ENCODE peak calls at places on chromosome 19, in nine cellular contexts. G is HFFc6, U is heart left ventricle, B is mucosa of descending colon, Z is endothelial cell, O is AG10803, C is astrocyte of the cerebellum, J is hepatocyte, F is body of pancreas. T is an unnamed sample.

GRCh38 chr19:56146904-56147303 is 5.8 kb downstream of the ZNF444 start:
- DNase-seq in G (no peak), U (no peak), B (no peak), Z (no peak), O (no peak), C (no peak), J (no peak), F (peak; percentile 64), T (peak; percentile 43)

GRCh38 chr19:47280183-47280797 is 5.6 kb downstream of the INAFM1 start:
- DNase-seq in G (no peak), U (no peak), B (peak; percentile 68), Z (peak; percentile 61), O (peak; percentile 12), C (no peak), J (peak; percentile 34), F (no peak), T (peak; percentile 40)

GRCh38 chr19:36136975-36137686 is 2.7 kb upstream of the CAPNS1 start:
- DNase-seq in G (peak; percentile 58), U (peak; percentile 64), B (peak; percentile 73), Z (no peak), O (peak; percentile 80), C (no peak), J (no peak), F (peak; percentile 89), T (no peak)

GRCh38 chr19:12750851-12751250 is 740 bp upstream of the BEST2 start:
- DNase-seq in G (no peak), U (no peak), B (no peak), Z (no peak), O (no peak), C (no peak), J (no peak), F (no peak), T (no peak)

GRCh38 chr19:42461700-42462324 is 19.1 kb upstream of the CXCL17 start:
- DNase-seq in G (no peak), U (no peak), B (no peak), Z (no peak), O (no peak), C (no peak), J (no peak), F (no peak), T (peak; percentile 74)

GRCh38 chr19:55319786-55320185 is 5.4 kb downstream of the TMEM150B start:
- DNase-seq in G (no peak), U (no peak), B (peak; percentile 38), Z (peak; percentile 74), O (peak; percentile 27), C (no peak), J (peak; percentile 72), F (peak; percentile 27), T (peak; percentile 85)

GRCh38 chr19:1468274-1469199 is 10.5 kb downstream of the C19orf25 start:
- DNase-seq in G (no peak), U (no peak), B (peak; percentile 54), Z (no peak), O (peak; percentile 53), C (no peak), J (peak; percentile 59), F (no peak), T (no peak)

GRCh38 chr19:888615-889385 is 4.2 kb downstream of the MED16 start:
- DNase-seq in G (no peak), U (no peak), B (no peak), Z (no peak), O (no peak), C (no peak), J (no peak), F (no peak), T (no peak)

GRCh38 chr19:48895226-48895625 is 3.3 kb downstream of the TULP2 start:
- DNase-seq in G (no peak), U (no peak), B (no peak), Z (no peak), O (no peak), C (no peak), J (no peak), F (no peak), T (no peak)

GRCh38 chr19:48896191-48896720 is 2.3 kb downstream of the TULP2 start:
- DNase-seq in G (no peak), U (peak; percentile 82), B (peak; percentile 59), Z (no peak), O (peak; percentile 33), C (no peak), J (peak; percentile 66), F (peak; percentile 68), T (peak; percentile 78)

GRCh38 chr19:48897181-48897580 is 1.4 kb downstream of the TULP2 start:
- DNase-seq in G (no peak), U (no peak), B (no peak), Z (no peak), O (no peak), C (no peak), J (no peak), F (no peak), T (no peak)

GRCh38 chr19:48900477-48901452 is 653 bp downstream of the NUCB1 start:
- DNase-seq in G (peak; percentile 26), U (no peak), B (no peak), Z (no peak), O (peak; percentile 46), C (no peak), J (no peak), F (no peak), T (no peak)

DNA sequence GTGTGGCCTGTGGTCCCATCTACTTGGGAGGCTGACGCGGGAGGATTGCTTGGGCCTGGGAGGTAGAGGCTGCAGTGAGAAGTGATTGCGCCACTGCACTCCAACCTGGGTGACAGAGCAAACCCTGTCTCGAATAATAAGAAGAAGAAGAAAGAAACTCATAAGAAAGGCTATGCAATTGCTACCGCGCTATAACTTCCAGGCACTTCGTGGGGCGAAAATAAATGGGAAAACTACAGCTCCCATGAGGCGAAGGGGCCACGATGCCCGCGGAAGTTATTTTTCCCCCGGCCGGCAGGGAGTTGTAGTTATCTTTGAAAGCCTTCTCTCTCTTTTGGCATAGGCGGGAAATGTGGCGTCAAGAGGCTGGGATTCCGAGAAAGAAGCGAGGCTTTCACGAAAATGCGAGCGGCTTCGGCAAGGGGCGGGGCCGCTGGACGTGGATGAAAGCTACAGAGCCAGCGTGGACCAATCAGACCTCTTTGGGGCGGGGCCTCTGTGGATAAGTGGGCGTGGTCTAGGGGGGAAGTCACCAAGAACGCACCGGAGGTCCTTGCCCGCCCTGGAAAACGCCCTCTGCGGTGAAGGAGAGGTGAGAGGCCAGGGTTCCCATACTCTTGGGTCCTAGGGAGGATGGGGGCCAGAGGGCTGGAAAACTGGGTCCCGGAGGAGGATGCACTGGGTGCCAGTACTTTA is at the start of gene NUCB1:
- DNase-seq in G (peak; percentile 98), U (peak; percentile 98), B (peak; percentile 99), Z (peak; percentile 98), O (peak; percentile 98), C (peak; percentile 98), J (peak; percentile 99), F (peak; percentile 99), T (peak; percentile 99)
- TF ChIP-seq CTCF in G (peak; percentile 31), U (peak; percentile 8), B (no peak), Z (no peak), O (peak; percentile 38), C (peak; percentile 42), J (peak; percentile 19), F (no peak), T (peak; percentile 30)

DNA sequence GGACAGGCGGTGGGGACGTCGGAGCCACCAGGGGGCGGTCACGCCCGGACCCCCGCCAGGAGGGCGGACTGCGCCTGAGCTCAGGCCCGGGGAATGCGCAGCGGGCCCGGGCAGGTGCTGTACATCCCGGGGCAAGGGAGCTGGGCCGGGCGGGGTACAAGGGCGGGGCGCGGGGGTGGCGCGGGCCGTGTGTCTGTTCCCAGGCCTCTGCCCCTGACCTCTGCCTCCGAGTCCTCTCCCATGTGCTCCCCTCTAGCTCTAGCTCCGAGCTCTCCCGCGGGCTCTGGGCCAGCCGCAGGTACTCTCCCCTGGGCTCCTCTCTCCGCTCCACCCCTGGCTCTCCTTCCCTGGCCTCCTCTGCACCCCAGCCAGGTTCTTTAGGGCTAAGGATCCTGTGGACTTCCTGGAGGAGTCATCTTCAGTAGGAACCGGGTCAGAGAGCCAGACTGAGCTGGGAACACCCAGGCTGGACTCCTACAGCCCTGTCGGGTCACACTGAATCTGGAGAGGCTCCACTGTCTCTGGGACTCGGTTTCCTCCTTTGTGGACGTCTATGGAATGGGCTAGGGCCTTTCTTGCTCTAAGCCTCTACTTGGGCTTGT is 2.3 kb downstream of the PPP1R13L start:
- DNase-seq in G (no peak), U (peak; percentile 76), B (peak; percentile 74), Z (peak; percentile 79), O (peak; percentile 44), C (no peak), J (peak; percentile 82), F (peak; percentile 69), T (no peak)
- TF ChIP-seq CTCF in G (peak; percentile 77), U (peak; percentile 55), B (peak; percentile 11), Z (peak; percentile 77), O (peak; percentile 44), C (no peak), J (peak; percentile 53), F (peak; percentile 41), T (no peak)

GRCh38 chr19:33950141-33950805 is 153.6 kb downstream of the KCTD15 start:
- DNase-seq in G (no peak), U (no peak), B (no peak), Z (no peak), O (peak; percentile 16), C (no peak), J (no peak), F (no peak), T (no peak)

GRCh38 chr19:33948651-33949335 is 152.1 kb downstream of the KCTD15 start:
- DNase-seq in G (no peak), U (no peak), B (no peak), Z (no peak), O (no peak), C (no peak), J (no peak), F (no peak), T (no peak)

GRCh38 chr19:33953023-33953422 is 156.4 kb downstream of the KCTD15 start:
- DNase-seq in G (no peak), U (no peak), B (no peak), Z (no peak), O (no peak), C (no peak), J (no peak), F (no peak), T (no peak)

GRCh38 chr19:33946535-33947323 is 150.1 kb downstream of the KCTD15 start:
- DNase-seq in G (no peak), U (no peak), B (no peak), Z (no peak), O (no peak), C (no peak), J (no peak), F (no peak), T (no peak)

DNA sequence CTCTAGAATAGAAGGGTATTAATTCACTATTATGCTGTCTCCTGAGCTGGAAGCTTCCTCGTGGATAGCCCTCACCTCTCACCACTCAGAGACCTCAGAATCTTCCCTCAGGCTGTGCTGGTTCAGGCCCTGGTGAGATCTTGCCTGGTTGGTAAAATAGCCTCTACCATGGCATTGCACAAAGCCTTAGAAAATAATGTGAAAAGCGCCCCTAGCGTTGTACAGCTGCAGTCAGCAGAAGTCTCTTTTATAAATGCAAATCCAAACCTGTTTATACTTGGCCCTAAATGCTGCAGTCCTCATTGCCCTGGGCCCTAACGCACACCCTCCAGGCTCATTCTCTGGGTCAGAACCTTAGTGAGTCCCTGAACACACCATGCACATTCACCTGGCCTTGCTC is 150.9 kb downstream of the KCTD15 start:
- DNase-seq in G (no peak), U (no peak), B (no peak), Z (no peak), O (no peak), C (no peak), J (no peak), F (no peak), T (no peak)
- TF ChIP-seq CTCF in G (peak; percentile 35), U (no peak), B (no peak), Z (peak; percentile 21), O (peak; percentile 19), C (no peak), J (no peak), F (no peak), T (no peak)

DNA sequence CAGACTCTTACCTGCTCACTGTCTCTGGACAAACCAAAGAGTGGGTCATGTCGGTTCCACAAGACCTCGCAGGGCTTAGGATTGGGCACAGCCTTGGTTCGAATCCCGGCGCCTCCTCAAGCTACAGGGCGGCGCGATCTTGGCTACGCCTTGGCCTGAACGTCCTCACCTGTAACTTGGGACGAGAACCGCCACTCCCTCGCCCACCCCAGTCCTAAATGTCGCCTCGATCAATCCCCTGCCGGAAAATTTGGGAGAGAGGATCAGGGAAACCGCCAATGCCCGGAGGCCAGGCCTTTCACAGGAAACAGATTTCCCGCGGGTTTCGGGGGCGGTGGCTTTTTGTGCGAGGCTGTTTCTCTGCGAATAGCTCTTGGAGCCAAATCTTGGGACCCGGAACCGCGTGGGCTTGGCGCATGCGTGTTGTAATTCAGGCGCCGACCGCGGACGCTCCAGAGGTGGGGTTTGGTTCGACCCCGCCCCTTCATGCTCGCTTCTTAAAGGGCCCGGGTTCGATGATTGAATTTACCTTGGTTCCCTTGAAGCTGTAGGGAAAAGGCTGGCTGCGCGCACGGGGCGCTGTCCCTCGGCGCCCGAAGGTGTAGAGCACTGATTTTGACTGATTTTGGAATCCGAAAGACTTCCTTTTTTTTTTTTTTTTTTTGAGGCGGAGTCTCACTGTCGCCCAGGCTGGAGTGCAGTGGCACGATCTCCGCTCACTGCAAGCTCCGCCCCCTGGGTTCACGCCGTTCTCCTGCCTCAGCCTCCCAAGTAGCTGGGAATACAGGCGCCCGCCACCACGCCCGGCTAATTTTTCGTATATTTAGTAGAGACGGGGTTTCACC is at the start of gene NR2C2AP:
- DNase-seq in G (peak; percentile 76), U (peak; percentile 95), B (peak; percentile 95), Z (peak; percentile 77), O (peak; percentile 84), C (peak; percentile 77), J (peak; percentile 95), F (peak; percentile 94), T (peak; percentile 92)
- TF ChIP-seq CTCF in G (no peak), U (no peak), B (no peak), Z (no peak), O (no peak), C (no peak), J (no peak), F (no peak), T (peak; percentile 16)